ENCODE peak calls at places on chromosomes 4 and X, in five cellular contexts. I, F, L, Y and V are unnamed samples.

GRCh38 chr4:144399927-144400326 is 246.0 kb upstream of the HHIP start:
- DNase-seq in I (peak; percentile 97), F (peak; percentile 94), L (no peak), Y (no peak), V (peak; percentile 95)

GRCh38 chr4:41912546-41912945 is 22.7 kb upstream of the TMEM33 start:
- DNase-seq in I (peak; percentile 23), F (peak; percentile 25), L (no peak), Y (no peak), V (peak; percentile 7)

GRCh38 chr4:104494161-104494560 is 533 bp downstream of the CXXC4 start:
- DNase-seq in I (no peak), F (no peak), L (no peak), Y (no peak), V (peak; percentile 1)

GRCh38 chrX:96407501-96407900 is 277.1 kb upstream of the DIAPH2 start:
- DNase-seq in I (peak; percentile 55), F (peak; percentile 81), L (no peak), Y (no peak), V (peak; percentile 80)

GRCh38 chr4:26174033-26174432 is 146.8 kb upstream of the RBPJ start:
- DNase-seq in I (no peak), F (no peak), L (no peak), Y (no peak), V (peak; percentile 24)

GRCh38 chrX:11470231-11470630 is 177.0 kb downstream of the AMELX start:
- DNase-seq in I (peak; percentile 53), F (peak; percentile 89), L (no peak), Y (no peak), V (peak; percentile 80)

GRCh38 chr4:15691346-15692140 is 9.9 kb downstream of the FAM200B start:
- DNase-seq in I (peak; percentile 50), F (peak; percentile 64), L (no peak), Y (no peak), V (peak; percentile 66)

GRCh38 chrX:31213941-31214340 is 142.1 kb upstream of the FTHL17 start:
- DNase-seq in I (peak; percentile 26), F (peak; percentile 36), L (no peak), Y (no peak), V (peak; percentile 34)

GRCh38 chr4:30716158-30716557 is 4.0 kb upstream of the PCDH7 start:
- DNase-seq in I (peak; percentile 50), F (peak; percentile 64), L (no peak), Y (no peak), V (peak; percentile 63)

GRCh38 chr4:103786014-103786413 is 66.2 kb upstream of the TACR3 start:
- DNase-seq in I (peak; percentile 46), F (peak; percentile 20), L (no peak), Y (no peak), V (peak; percentile 62)

GRCh38 chrX:153580700-153581386 is 18.1 kb downstream of the CCNQ start:
- DNase-seq in I (no peak), F (no peak), L (no peak), Y (no peak), V (no peak)

GRCh38 chr4:5165419-5166369 is 114.4 kb downstream of the STK32B start:
- DNase-seq in I (no peak), F (peak; percentile 40), L (no peak), Y (no peak), V (peak; percentile 42)

GRCh38 chr4:101102114-101102752 is 245.1 kb downstream of the PPP3CA start:
- DNase-seq in I (no peak), F (peak; percentile 94), L (no peak), Y (no peak), V (peak; percentile 90)

GRCh38 chr4:168739851-168740250 is 243.0 kb downstream of the PALLD start:
- DNase-seq in I (no peak), F (no peak), L (no peak), Y (no peak), V (no peak)

GRCh38 chr4:140426610-140427103 is 791 bp downstream of the CLGN start:
- DNase-seq in I (no peak), F (no peak), L (no peak), Y (no peak), V (no peak)

GRCh38 chr4:7857238-7857701 is 82.4 kb downstream of the AFAP1 start:
- DNase-seq in I (peak; percentile 82), F (peak; percentile 81), L (no peak), Y (no peak), V (peak; percentile 97)

GRCh38 chr4:8735236-8736082 is 136.2 kb downstream of the HMX1 start:
- DNase-seq in I (no peak), F (no peak), L (no peak), Y (no peak), V (no peak)

GRCh38 chr4:9949573-9949972 is 71.7 kb downstream of the SLC2A9 start:
- DNase-seq in I (no peak), F (no peak), L (no peak), Y (no peak), V (no peak)

GRCh38 chrX:18448416-18448815 is 23.0 kb downstream of the CDKL5 start:
- DNase-seq in I (no peak), F (no peak), L (no peak), Y (no peak), V (peak; percentile 4)

GRCh38 chr4:37528161-37528560 is 158.0 kb downstream of the RELL1 start:
- DNase-seq in I (peak; percentile 80), F (peak; percentile 14), L (no peak), Y (no peak), V (no peak)

GRCh38 chrX:47222776-47223350 is 4.4 kb downstream of the CDK16 start:
- DNase-seq in I (no peak), F (no peak), L (no peak), Y (no peak), V (no peak)

GRCh38 chr4:111475001-111475400 is 670.3 kb upstream of the FAM241A start:
- DNase-seq in I (peak; percentile 18), F (peak; percentile 55), L (no peak), Y (no peak), V (peak; percentile 18)

GRCh38 chrX:66200855-66201795 is 37.1 kb downstream of the HEPH start:
- DNase-seq in I (peak; percentile 8), F (peak; percentile 42), L (no peak), Y (no peak), V (peak; percentile 43)

GRCh38 chr4:41506071-41506470 is 31.9 kb upstream of the LIMCH1 start:
- DNase-seq in I (peak; percentile 36), F (no peak), L (no peak), Y (no peak), V (peak; percentile 13)

GRCh38 chr4:185290018-185290607 is 80.7 kb downstream of the SNX25 start:
- DNase-seq in I (no peak), F (no peak), L (no peak), Y (no peak), V (no peak)

GRCh38 chr4:122798101-122798500 is 28.5 kb upstream of the FGF2 start:
- DNase-seq in I (peak; percentile 84), F (peak; percentile 97), L (no peak), Y (no peak), V (peak; percentile 94)

GRCh38 chrX:2584216-2584615 is 83.4 kb upstream of the DHRSX start:
- DNase-seq in I (no peak), F (no peak), L (no peak), Y (no peak), V (no peak)

GRCh38 chrX:119685225-119686066 is 7.5 kb downstream of the SEPTIN6 start:
- DNase-seq in I (no peak), F (no peak), L (no peak), Y (no peak), V (no peak)